ENCODE peak calls at places on chromosomes 5 and 9, in ten cellular contexts. X is AG04450, F is RWPE1, W is gastrocnemius medialis, L is adrenal gland, I is HFF-Myc, N is body of pancreas, Y is tibial nerve, P is cardiac fibroblast, R is AG09309. E is an unnamed sample.

GRCh38 chr9:122128007-122128406 is 31.6 kb downstream of the NDUFA8 start:
- DNase-seq in X (no peak), F (no peak), W (no peak), L (no peak), I (no peak), N (no peak), Y (no peak), P (no peak), R (no peak), E (no peak)

GRCh38 chr5:56050566-56051292 is 56.0 kb upstream of the IL6ST start:
- DNase-seq in X (no peak), F (no peak), W (no peak), L (no peak), I (no peak), N (no peak), Y (no peak), P (no peak), R (no peak), E (no peak)

GRCh38 chr5:168064933-168065622 is 226.4 kb upstream of the WWC1 start:
- DNase-seq in X (no peak), F (no peak), W (no peak), L (no peak), I (no peak), N (no peak), Y (no peak), P (no peak), R (no peak), E (no peak)

GRCh38 chr9:6160579-6160978 is 55.0 kb upstream of the IL33 start:
- DNase-seq in X (no peak), F (no peak), W (no peak), L (no peak), I (no peak), N (no peak), Y (no peak), P (no peak), R (no peak), E (no peak)

GRCh38 chr5:84673785-84674184 is 289.1 kb upstream of the EDIL3 start:
- DNase-seq in X (no peak), F (no peak), W (no peak), L (no peak), I (no peak), N (no peak), Y (no peak), P (no peak), R (no peak), E (no peak)

GRCh38 chr5:76372320-76373054 is 30.6 kb upstream of the IQGAP2 start:
- DNase-seq in X (peak; percentile 77), F (peak; percentile 96), W (no peak), L (peak; percentile 34), I (peak; percentile 74), N (peak; percentile 57), Y (no peak), P (peak; percentile 85), R (peak; percentile 48), E (no peak)

GRCh38 chr5:65925094-65925600 is 1.2 kb upstream of the ERBIN start:
- DNase-seq in X (peak; percentile 26), F (peak; percentile 65), W (peak; percentile 42), L (peak; percentile 69), I (peak; percentile 48), N (peak; percentile 81), Y (peak; percentile 55), P (peak; percentile 72), R (no peak), E (peak; percentile 28)

GRCh38 chr9:108823829-108824228 is 32.0 kb downstream of the ACTL7B start:
- DNase-seq in X (no peak), F (no peak), W (no peak), L (no peak), I (no peak), N (no peak), Y (no peak), P (no peak), R (no peak), E (no peak)

GRCh38 chr9:113844466-113844865 is 31.6 kb upstream of the ZNF618 start:
- DNase-seq in X (no peak), F (no peak), W (no peak), L (no peak), I (no peak), N (no peak), Y (no peak), P (no peak), R (no peak), E (no peak)

GRCh38 chr5:127959152-127959764 is 124.3 kb upstream of the SLC12A2 start:
- DNase-seq in X (peak; percentile 67), F (peak; percentile 87), W (no peak), L (peak; percentile 67), I (peak; percentile 75), N (peak; percentile 68), Y (peak; percentile 36), P (peak; percentile 94), R (no peak), E (no peak)

GRCh38 chr9:124286292-124286931 is 28.7 kb downstream of the NEK6 start:
- DNase-seq in X (peak; percentile 90), F (no peak), W (no peak), L (no peak), I (peak; percentile 44), N (peak; percentile 44), Y (no peak), P (peak; percentile 89), R (peak; percentile 66), E (no peak)

GRCh38 chr9:90861826-90862740 is 60.5 kb downstream of the SYK start:
- DNase-seq in X (no peak), F (no peak), W (no peak), L (no peak), I (no peak), N (no peak), Y (no peak), P (no peak), R (no peak), E (no peak)

DNA sequence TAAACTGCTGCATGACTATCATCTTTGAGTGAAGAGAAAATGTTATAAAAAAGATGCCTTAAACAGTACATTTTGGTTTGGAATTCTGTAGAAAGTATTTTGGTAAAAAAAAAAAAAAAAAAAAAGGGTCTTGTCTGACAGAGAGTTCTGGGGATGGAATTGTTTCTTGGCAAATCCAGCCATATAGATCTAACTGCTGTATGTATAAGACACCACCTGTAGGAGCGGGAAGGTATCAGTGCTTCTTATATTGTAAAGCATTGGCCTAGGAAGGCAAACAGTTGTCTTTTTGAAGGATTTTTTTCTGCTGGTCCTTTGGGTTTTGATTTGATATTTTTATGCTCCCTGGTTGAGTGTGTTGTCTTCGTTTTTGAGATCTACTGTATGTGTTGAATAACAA is 2.8 kb downstream of the PURA start:
- DNase-seq in X (no peak), F (peak; percentile 42), W (no peak), L (no peak), I (no peak), N (no peak), Y (no peak), P (no peak), R (no peak), E (no peak)
- TF ChIP-seq CTCF in X (no peak), F (peak; percentile 14), W (no peak), L (no peak), I (no peak), N (no peak), Y (no peak), P (no peak), R (no peak), E (no peak)

DNA sequence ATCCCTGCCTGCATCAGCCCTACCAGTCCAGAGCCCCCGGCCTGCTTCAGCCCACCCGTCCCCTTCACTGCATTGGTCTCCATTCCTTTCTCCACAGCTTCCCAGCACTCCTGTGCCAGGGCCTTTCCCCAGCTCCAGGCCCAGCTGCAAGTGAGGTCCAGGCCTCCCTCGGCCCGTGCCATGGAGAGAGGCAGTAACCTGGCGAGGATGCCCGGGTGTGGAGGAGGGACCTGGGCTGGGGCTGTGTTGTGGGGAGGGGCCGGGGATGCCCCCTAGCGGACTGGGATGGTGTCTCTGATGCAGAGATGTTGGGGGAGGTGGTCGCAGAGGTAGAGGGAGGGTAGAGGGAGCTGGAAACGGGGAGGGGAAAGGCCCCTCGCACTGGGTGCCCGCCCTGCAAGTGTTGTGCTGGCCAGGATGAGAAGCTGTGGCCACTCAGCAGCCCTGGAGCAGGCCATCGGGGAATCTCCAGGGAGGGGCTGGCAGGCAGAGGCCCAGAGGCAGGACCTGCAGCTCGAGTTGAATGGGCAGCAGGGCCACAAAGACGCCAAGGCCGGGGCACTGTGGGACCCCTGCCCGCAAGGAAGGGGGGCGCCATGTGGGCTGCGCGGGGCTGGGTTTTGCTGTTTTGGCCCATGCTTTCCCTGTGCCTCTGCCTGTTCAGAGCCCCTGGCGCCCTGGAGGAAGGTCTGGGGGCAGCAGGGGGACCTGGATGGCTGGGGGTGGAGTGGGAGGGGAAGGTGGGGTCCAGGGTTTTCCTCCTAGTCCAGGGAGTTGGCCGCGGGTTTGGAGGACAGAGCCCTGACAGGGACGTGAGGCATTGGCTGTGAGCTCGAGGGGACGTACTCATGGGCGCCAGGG is 26.0 kb upstream of the NKD2 start:
- DNase-seq in X (no peak), F (no peak), W (no peak), L (no peak), I (no peak), N (no peak), Y (no peak), P (no peak), R (no peak), E (no peak)
- TF ChIP-seq CTCF in X (peak; percentile 14), F (peak; percentile 33), W (no peak), L (no peak), I (peak; percentile 36), N (no peak), Y (no peak), P (peak; percentile 19), R (peak; percentile 46), E (no peak)

GRCh38 chr9:76887003-76887821 is 18.7 kb downstream of the PRUNE2 start:
- DNase-seq in X (no peak), F (no peak), W (no peak), L (no peak), I (no peak), N (no peak), Y (no peak), P (no peak), R (no peak), E (no peak)
- TF ChIP-seq CTCF in X (peak; percentile 10), F (no peak), W (no peak), L (no peak), I (no peak), N (no peak), Y (no peak), P (no peak), R (no peak), E (no peak)

GRCh38 chr9:93532121-93532520 is 44.3 kb upstream of the PHF2 start:
- DNase-seq in X (no peak), F (no peak), W (no peak), L (no peak), I (no peak), N (no peak), Y (no peak), P (no peak), R (no peak), E (no peak)

GRCh38 chr9:93536874-93537273 is 39.5 kb upstream of the PHF2 start:
- DNase-seq in X (no peak), F (no peak), W (no peak), L (no peak), I (no peak), N (no peak), Y (no peak), P (no peak), R (no peak), E (no peak)

GRCh38 chr9:93536167-93536566 is 40.2 kb upstream of the PHF2 start:
- DNase-seq in X (no peak), F (no peak), W (no peak), L (no peak), I (no peak), N (no peak), Y (no peak), P (no peak), R (no peak), E (no peak)

GRCh38 chr9:93531374-93531773 is 45.0 kb upstream of the PHF2 start:
- DNase-seq in X (no peak), F (no peak), W (peak; percentile 69), L (no peak), I (no peak), N (no peak), Y (no peak), P (peak; percentile 10), R (no peak), E (no peak)

GRCh38 chr9:93533863-93534262 is 42.5 kb upstream of the PHF2 start:
- DNase-seq in X (no peak), F (no peak), W (no peak), L (no peak), I (no peak), N (no peak), Y (no peak), P (no peak), R (no peak), E (no peak)
- TF ChIP-seq CTCF in X (no peak), F (no peak), W (no peak), L (no peak), I (no peak), N (no peak), Y (no peak), P (no peak), R (no peak), E (no peak)